ENCODE peak calls at places on chromosomes 3 and 15, in four cellular contexts. One of them, this sample, is unnamed.

GRCh38 chr15:81786776-81787175 is 259.0 kb downstream of the MEX3B start:
- DNase-seq in K562: no peak
- DNase-seq in HepG2: no peak
- DNase-seq in HCT116: no peak
- DNase-seq in this sample: no peak

GRCh38 chr15:87626835-87627234 is 629.7 kb downstream of the NTRK3 start:
- DNase-seq in K562: peak; percentile 35
- DNase-seq in HepG2: no peak
- DNase-seq in HCT116: no peak
- DNase-seq in this sample: no peak

GRCh38 chr3:116140100-116140689 is 305.1 kb downstream of the LSAMP start:
- DNase-seq in K562: peak; percentile 10
- DNase-seq in HepG2: peak; percentile 9
- DNase-seq in HCT116: peak; percentile 12
- DNase-seq in this sample: no peak

GRCh38 chr3:175511219-175511780 is 652.2 kb downstream of the NAALADL2 start:
- DNase-seq in K562: no peak
- DNase-seq in HepG2: no peak
- DNase-seq in HCT116: no peak
- DNase-seq in this sample: no peak

GRCh38 chr15:34154725-34155204 is 52.9 kb downstream of the PGBD4 start:
- DNase-seq in K562: no peak
- DNase-seq in HepG2: no peak
- DNase-seq in HCT116: peak; percentile 72
- DNase-seq in this sample: no peak

GRCh38 chr3:159627634-159628033 is 361.0 kb upstream of the IL12A start:
- DNase-seq in K562: no peak
- DNase-seq in HepG2: no peak
- DNase-seq in HCT116: no peak
- DNase-seq in this sample: no peak

GRCh38 chr3:54515439-54516213 is 393.3 kb downstream of the CACNA2D3 start:
- DNase-seq in K562: no peak
- DNase-seq in HepG2: no peak
- DNase-seq in HCT116: no peak
- DNase-seq in this sample: no peak

GRCh38 chr15:52505141-52505540 is 23.5 kb downstream of the MYO5A start:
- DNase-seq in K562: no peak
- DNase-seq in HepG2: no peak
- DNase-seq in HCT116: no peak
- DNase-seq in this sample: no peak

GRCh38 chr3:119365418-119365817 is 71.2 kb downstream of the ARHGAP31 start:
- DNase-seq in K562: no peak
- DNase-seq in HepG2: no peak
- DNase-seq in HCT116: no peak
- DNase-seq in this sample: no peak

GRCh38 chr3:73143821-73144237 is 82.4 kb downstream of the EBLN2 start:
- DNase-seq in K562: peak; percentile 85
- DNase-seq in HepG2: no peak
- DNase-seq in HCT116: no peak
- DNase-seq in this sample: no peak

GRCh38 chr15:62935300-62936081 is 107.1 kb upstream of the TPM1 start:
- DNase-seq in K562: no peak
- DNase-seq in HepG2: peak; percentile 21
- DNase-seq in HCT116: no peak
- DNase-seq in this sample: no peak

GRCh38 chr3:102745881-102746280 is 311.1 kb downstream of the ZPLD1 start:
- DNase-seq in K562: no peak
- DNase-seq in HepG2: no peak
- DNase-seq in HCT116: peak; percentile 4
- DNase-seq in this sample: no peak

GRCh38 chr15:85453144-85453872 is 72.9 kb downstream of the AKAP13 start:
- DNase-seq in K562: no peak
- DNase-seq in HepG2: no peak
- DNase-seq in HCT116: no peak
- DNase-seq in this sample: no peak

GRCh38 chr15:70182858-70183695 is 85.4 kb upstream of the TLE3 start:
- DNase-seq in K562: no peak
- DNase-seq in HepG2: no peak
- DNase-seq in HCT116: no peak
- DNase-seq in this sample: no peak

GRCh38 chr15:80643296-80643965 is 51.7 kb upstream of the ABHD17C start:
- DNase-seq in K562: no peak
- DNase-seq in HepG2: no peak
- DNase-seq in HCT116: no peak
- DNase-seq in this sample: no peak

GRCh38 chr3:94671078-94671477 is 608.2 kb downstream of the NSUN3 start:
- DNase-seq in K562: no peak
- DNase-seq in HepG2: no peak
- DNase-seq in HCT116: no peak
- DNase-seq in this sample: no peak

GRCh38 chr3:148006508-148006907 is 597.3 kb downstream of the ZIC1 start:
- DNase-seq in K562: no peak
- DNase-seq in HepG2: no peak
- DNase-seq in HCT116: no peak
- DNase-seq in this sample: no peak

GRCh38 chr3:197500812-197501211 is 55.0 kb downstream of the BDH1 start:
- DNase-seq in K562: no peak
- DNase-seq in HepG2: no peak
- DNase-seq in HCT116: no peak
- DNase-seq in this sample: no peak
- H3K27ac ChIP-seq in K562: no peak overlapping the region
- H3K27ac ChIP-seq in HepG2: no peak overlapping the region
- H3K27ac ChIP-seq in HCT116: no peak overlapping the region
- H3K27ac ChIP-seq in this sample: no peak overlapping the region

DNA sequence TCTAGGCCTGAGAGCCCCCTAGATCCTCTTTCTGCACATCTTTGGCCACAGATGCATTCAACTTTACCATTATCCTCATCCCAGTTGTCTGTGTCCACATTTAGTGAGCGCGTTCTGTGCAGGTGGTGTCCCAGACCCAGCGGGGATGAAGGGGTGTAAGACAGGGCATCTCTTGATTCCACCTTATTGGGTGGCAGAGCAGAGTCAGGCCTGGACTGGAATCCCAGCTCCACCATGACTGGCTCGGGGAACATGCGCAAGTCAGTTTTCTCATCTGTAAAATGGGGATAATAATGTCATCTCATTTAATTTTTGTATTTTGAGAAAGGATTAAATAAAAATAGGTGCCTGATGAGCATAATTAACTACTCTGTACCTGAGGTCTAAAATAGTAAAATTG is 7.8 kb downstream of the SMAD6 start:
- DNase-seq in K562: no peak
- DNase-seq in HepG2: no peak
- DNase-seq in HCT116: no peak
- DNase-seq in this sample: no peak
- H3K4me1 ChIP-seq in K562: peaks cover 4% of the 10 kb centered on the region
- H3K4me1 ChIP-seq in HepG2: peaks cover 40% of the 10 kb centered on the region
- H3K4me1 ChIP-seq in HCT116: peaks cover 42% of the 10 kb centered on the region
- H3K4me1 ChIP-seq in this sample: peaks cover 85% of the 10 kb centered on the region

DNA sequence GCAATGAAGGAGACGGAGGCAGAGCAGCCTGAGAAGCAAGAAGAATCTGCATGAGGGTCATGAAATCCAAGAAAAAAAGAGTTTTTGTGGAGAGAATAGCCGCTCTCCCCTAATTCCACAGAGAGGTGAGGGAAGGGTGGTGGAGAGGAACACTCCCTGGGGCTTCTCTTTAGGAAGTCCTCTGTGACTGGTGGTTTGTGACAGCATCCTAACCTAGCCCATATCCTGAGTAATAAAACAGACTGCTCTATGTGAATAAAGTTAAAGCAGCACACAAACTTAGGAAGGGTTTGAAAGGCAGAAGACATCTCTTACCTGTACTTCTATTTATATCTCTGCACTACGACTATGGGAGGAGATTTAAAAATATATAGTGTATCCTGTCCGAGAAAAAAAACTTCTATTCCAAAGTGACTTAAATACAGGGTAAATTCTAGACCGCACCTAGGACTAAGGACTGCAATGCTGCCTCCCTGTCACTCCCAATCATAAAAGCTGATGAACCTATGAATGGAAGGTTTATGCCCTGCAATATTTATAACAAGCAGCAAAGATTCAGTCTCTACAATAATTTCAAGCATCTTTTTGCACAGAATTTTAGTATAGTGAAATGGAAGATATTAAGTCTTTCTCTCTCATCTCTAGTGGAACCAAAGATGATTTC is 22.7 kb downstream of the ATP8B4 start:
- DNase-seq in K562: no peak
- DNase-seq in HepG2: no peak
- DNase-seq in HCT116: no peak
- DNase-seq in this sample: no peak
- TF ChIP-seq TCF7L2 in K562: no peak
- TF ChIP-seq TCF7L2 in HepG2: no peak
- TF ChIP-seq TCF7L2 in HCT116: no peak
- TF ChIP-seq TCF7L2 in this sample: no peak

GRCh38 chr15:79168922-79169322 is 78.3 kb upstream of the RASGRF1 start:
- DNase-seq in K562: peak; percentile 25
- DNase-seq in HepG2: peak; percentile 74
- DNase-seq in HCT116: peak; percentile 61
- DNase-seq in this sample: no peak

GRCh38 chr15:79169531-79170123 is 79.0 kb upstream of the RASGRF1 start:
- DNase-seq in K562: no peak
- DNase-seq in HepG2: no peak
- DNase-seq in HCT116: no peak
- DNase-seq in this sample: no peak

GRCh38 chr15:79171320-79172031 is 80.9 kb upstream of the RASGRF1 start:
- DNase-seq in K562: no peak
- DNase-seq in HepG2: no peak
- DNase-seq in HCT116: no peak
- DNase-seq in this sample: no peak

GRCh38 chr15:79172032-79172481 is 81.5 kb upstream of the RASGRF1 start:
- DNase-seq in K562: peak; percentile 61
- DNase-seq in HepG2: peak; percentile 50
- DNase-seq in HCT116: no peak
- DNase-seq in this sample: no peak

GRCh38 chr15:79170256-79170664 is 79.7 kb upstream of the RASGRF1 start:
- DNase-seq in K562: peak; percentile 37
- DNase-seq in HepG2: no peak
- DNase-seq in HCT116: no peak
- DNase-seq in this sample: no peak
- H3K27ac ChIP-seq in K562: no peak overlapping the region
- H3K27ac ChIP-seq in HepG2: no peak overlapping the region
- H3K27ac ChIP-seq in HCT116: no peak overlapping the region
- H3K27ac ChIP-seq in this sample: no peak overlapping the region

GRCh38 chr3:69748503-69748902 is 9.2 kb downstream of the MITF start:
- DNase-seq in K562: no peak
- DNase-seq in HepG2: no peak
- DNase-seq in HCT116: no peak
- DNase-seq in this sample: no peak
- H3K4me1 ChIP-seq in K562: peaks cover 13% of the 10 kb centered on the region
- H3K4me1 ChIP-seq in HepG2: no peaks in the 10 kb centered on the region
- H3K4me1 ChIP-seq in HCT116: no peaks in the 10 kb centered on the region
- H3K4me1 ChIP-seq in this sample: no peaks in the 10 kb centered on the region

DNA sequence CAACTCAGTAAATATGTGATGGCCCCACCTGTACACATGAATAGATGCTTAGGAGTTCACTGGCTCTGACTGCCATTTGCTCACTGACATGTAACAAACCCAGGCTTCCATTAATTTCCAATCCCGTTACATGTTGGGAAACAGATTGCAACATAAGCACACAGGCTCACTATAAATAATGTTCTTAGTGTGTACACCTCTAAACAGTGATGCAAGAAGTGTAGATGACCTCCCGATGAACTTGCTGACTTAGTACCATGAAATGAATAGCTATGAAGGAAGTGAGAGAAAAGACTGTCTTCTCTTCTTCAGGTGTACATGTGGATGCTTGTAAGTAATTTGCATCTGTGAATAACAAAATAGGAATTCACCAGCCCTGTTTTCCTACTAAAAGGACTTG is 21.4 kb upstream of the FSIP1 start:
- DNase-seq in K562: no peak
- DNase-seq in HepG2: peak; percentile 21
- DNase-seq in HCT116: no peak
- DNase-seq in this sample: no peak
- TF ChIP-seq TCF7L2 in K562: no peak
- TF ChIP-seq TCF7L2 in HepG2: no peak
- TF ChIP-seq TCF7L2 in HCT116: no peak
- TF ChIP-seq TCF7L2 in this sample: no peak